ENCODE peak calls at places on chromosome 12, in eight cellular contexts. E is Calu3, F is AG04449, D is adrenal gland, C is tibial nerve, Y is heart right ventricle, G is H9, V is stomach. J is an unnamed sample.

GRCh38 chr12:9634177-9634803 is 26.6 kb upstream of the KLRB1 start:
- DNase-seq in E (peak; percentile 72), F (no peak), D (peak; percentile 72), C (no peak), Y (peak; percentile 64), G (no peak), V (peak; percentile 69), J (no peak)

GRCh38 chr12:106648736-106649135 is 65.9 kb downstream of the RFX4 start:
- DNase-seq in E (no peak), F (no peak), D (no peak), C (no peak), Y (no peak), G (no peak), V (no peak), J (no peak)

GRCh38 chr12:14417717-14418116 is 52.2 kb downstream of the ATF7IP start:
- DNase-seq in E (peak; percentile 70), F (peak; percentile 68), D (peak; percentile 83), C (peak; percentile 24), Y (peak; percentile 79), G (peak; percentile 89), V (peak; percentile 67), J (peak; percentile 75)

GRCh38 chr12:60138526-60138925 is 542.7 kb downstream of the SLC16A7 start:
- DNase-seq in E (no peak), F (no peak), D (no peak), C (no peak), Y (no peak), G (no peak), V (no peak), J (no peak)

GRCh38 chr12:89920866-89921265 is 212.2 kb upstream of the ATP2B1 start:
- DNase-seq in E (no peak), F (no peak), D (no peak), C (no peak), Y (no peak), G (no peak), V (no peak), J (no peak)

GRCh38 chr12:110698171-110698902 is 9.4 kb upstream of the HVCN1 start:
- DNase-seq in E (peak; percentile 86), F (no peak), D (peak; percentile 79), C (peak; percentile 37), Y (peak; percentile 84), G (peak; percentile 94), V (peak; percentile 81), J (peak; percentile 63)

GRCh38 chr12:47841506-47841905 is 21.8 kb upstream of the HDAC7 start:
- DNase-seq in E (no peak), F (no peak), D (no peak), C (no peak), Y (no peak), G (no peak), V (no peak), J (no peak)

GRCh38 chr12:130557876-130558770 is 158.0 kb downstream of the RIMBP2 start:
- DNase-seq in E (no peak), F (no peak), D (no peak), C (no peak), Y (no peak), G (no peak), V (no peak), J (no peak)

GRCh38 chr12:115320967-115321366 is 637.0 kb upstream of the TBX3 start:
- DNase-seq in E (no peak), F (no peak), D (peak; percentile 89), C (no peak), Y (no peak), G (no peak), V (no peak), J (no peak)

GRCh38 chr12:116106870-116107269 is 170.6 kb downstream of the MED13L start:
- DNase-seq in E (no peak), F (no peak), D (no peak), C (no peak), Y (no peak), G (no peak), V (no peak), J (no peak)

GRCh38 chr12:113130457-113131135 is 5.0 kb downstream of the RASAL1 start:
- DNase-seq in E (peak; percentile 59), F (no peak), D (peak; percentile 76), C (no peak), Y (no peak), G (peak; percentile 88), V (no peak), J (no peak)

GRCh38 chr12:34291426-34291901 is 269.2 kb downstream of the ALG10 start:
- DNase-seq in E (no peak), F (no peak), D (no peak), C (peak; percentile 2), Y (no peak), G (no peak), V (no peak), J (no peak)

DNA sequence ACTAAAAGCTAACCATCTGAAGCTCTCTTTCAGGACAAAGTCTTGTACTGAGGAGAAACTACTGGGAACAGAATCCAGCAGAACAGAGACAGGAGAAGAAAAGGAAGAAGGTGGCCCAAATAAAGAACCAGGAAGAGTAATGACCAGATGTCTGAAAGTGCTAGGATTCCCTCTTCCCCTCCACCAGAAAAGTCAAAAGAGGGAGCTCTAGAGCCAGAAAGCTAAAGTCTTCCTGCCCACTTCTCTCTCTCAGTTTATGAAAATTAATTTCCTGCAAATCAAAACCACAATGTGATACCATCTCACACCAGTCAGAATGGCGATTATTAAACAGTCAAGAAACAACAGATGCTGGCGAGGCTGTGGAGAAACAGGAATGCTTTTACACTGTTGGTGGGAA is 47.2 kb downstream of the SPPL3 start:
- DNase-seq in E (peak; percentile 45), F (no peak), D (no peak), C (no peak), Y (no peak), G (no peak), V (no peak), J (no peak)
- TF ChIP-seq CTCF in E (peak; percentile 45), F (no peak), D (peak; percentile 31), C (peak; percentile 22), Y (no peak), G (peak; percentile 53), V (no peak), J (peak; percentile 48)

DNA sequence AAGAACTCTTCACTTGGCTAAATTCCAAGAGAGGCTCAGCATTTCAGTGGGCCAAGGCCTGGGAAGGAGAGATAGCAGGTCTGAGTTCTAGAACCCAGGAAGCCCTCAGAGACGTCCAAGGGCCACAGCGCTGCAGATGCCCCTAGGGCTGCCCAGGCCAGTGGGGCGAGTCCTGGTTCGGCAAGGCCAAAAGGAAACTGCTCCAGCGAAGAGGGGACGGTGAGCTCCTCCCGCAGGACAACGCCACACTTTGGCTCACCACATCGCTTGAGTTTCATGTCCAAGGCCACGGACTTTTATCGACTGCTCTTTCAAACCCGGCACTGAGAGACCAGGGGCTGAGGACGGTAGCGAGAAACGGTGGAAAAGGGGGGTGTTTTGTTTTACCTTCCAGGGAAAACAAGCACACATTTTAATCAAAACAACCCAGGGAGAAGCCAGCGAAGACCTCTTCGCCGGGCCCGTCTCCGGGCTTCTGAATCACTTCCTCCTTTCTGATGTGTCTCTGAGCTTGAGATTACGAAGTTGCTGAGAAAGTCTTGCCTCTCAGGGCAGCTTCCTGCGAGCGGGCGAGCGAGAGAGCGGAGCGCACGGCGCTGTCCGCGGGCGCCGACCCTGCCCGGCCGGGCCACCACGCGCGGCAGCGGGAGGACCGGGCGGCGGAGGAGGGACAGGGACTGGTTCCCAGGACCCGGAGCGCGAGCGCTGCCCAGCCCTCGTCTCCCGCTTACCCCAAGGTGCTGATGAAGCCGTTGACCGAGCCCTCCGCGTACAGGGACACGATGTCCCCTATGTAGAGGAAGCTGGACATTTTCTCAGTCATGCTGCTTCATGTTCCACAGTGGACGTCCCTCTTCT is 806 bp downstream of the ITPR2 start:
- DNase-seq in E (peak; percentile 45), F (no peak), D (peak; percentile 76), C (peak; percentile 22), Y (peak; percentile 67), G (peak; percentile 57), V (peak; percentile 58), J (no peak)
- TF ChIP-seq CTCF in E (no peak), F (no peak), D (no peak), C (no peak), Y (no peak), G (no peak), V (no peak), J (no peak)

GRCh38 chr12:65673291-65673690 is 151.0 kb upstream of the HMGA2 start:
- DNase-seq in E (no peak), F (no peak), D (no peak), C (no peak), Y (no peak), G (no peak), V (no peak), J (no peak)

GRCh38 chr12:65672441-65672840 is 151.8 kb upstream of the HMGA2 start:
- DNase-seq in E (no peak), F (no peak), D (no peak), C (no peak), Y (no peak), G (no peak), V (no peak), J (no peak)

GRCh38 chr12:65670775-65671174 is 153.5 kb upstream of the HMGA2 start:
- DNase-seq in E (no peak), F (no peak), D (no peak), C (no peak), Y (no peak), G (no peak), V (no peak), J (no peak)

GRCh38 chr12:65675141-65675621 is 149.1 kb upstream of the HMGA2 start:
- DNase-seq in E (no peak), F (no peak), D (no peak), C (no peak), Y (no peak), G (no peak), V (no peak), J (no peak)

DNA sequence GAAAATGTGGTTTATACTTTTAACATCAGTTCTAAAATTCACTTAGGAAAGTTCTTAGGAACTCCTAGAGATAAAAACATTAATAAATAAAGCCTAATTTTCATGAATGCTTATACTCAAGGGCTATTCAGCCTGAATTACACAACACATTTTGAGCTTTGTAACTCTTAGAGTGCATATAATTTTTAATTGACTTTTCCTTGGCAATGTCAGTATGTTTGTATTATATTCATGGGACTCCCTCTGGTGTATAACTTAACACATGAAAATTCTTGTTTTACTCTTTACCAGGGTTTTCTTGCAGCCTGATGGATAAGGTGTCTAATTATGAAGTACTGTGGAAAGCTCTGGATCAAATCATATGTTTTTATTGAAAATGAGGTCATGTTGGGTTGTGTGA is 150.6 kb upstream of the HMGA2 start:
- DNase-seq in E (no peak), F (no peak), D (no peak), C (no peak), Y (no peak), G (no peak), V (no peak), J (no peak)
- TF ChIP-seq CTCF in E (no peak), F (no peak), D (no peak), C (no peak), Y (no peak), G (no peak), V (no peak), J (no peak)

DNA sequence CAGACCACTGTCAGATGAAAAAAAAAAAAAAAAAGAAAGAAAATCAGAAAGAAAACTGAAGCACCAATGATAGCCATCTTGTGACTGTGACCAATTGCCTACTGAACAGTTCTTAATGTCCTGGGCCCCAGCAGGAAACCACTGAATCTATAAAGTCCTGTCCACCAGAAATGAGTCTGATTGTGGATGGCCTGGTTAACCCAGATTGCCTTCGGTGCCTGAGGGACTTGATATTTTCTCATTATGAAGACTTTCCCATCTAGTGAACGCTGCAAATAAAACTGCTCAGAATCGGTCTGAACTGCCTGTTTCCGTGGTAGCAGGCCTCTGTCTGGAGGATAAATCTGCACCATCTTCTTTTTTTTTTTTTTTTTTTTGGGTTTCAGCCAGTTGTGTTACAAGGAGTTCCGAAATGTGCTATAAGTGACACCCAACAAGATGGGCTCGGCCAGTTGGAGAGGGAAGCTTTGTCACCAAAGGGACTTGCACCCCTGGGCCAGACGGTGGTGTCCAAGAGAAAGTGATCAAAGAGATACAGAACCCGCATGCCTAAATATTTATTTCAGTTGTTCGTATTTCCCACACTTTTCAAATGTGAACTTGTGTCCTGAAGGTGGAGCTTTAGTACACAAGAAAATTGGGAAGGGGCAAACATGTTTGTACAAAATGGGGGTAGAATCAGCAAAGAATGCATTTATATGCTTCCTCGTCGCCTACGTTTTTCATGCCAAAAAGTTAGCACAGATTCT is 3.0 kb upstream of the PLXNC1 start:
- DNase-seq in E (no peak), F (no peak), D (no peak), C (no peak), Y (no peak), G (no peak), V (no peak), J (peak; percentile 33)
- TF ChIP-seq CTCF in E (no peak), F (peak; percentile 31), D (peak; percentile 48), C (peak; percentile 37), Y (no peak), G (peak; percentile 37), V (no peak), J (peak; percentile 43)